ENCODE peak calls at places on chromosomes 2 and 18, in four cellular contexts. C, G, O and S are unnamed samples. For H3K4me1 and H3K27me3, the result is how much of the 10 kb centered on the place peaks cover.

GRCh38 chr2:199278099-199278498 is 179.6 kb downstream of the SATB2 start:
- DNase-seq in C (no peak), G (no peak), O (no peak), S (no peak)

GRCh38 chr18:79911009-79911870 is 40.2 kb downstream of the SLC66A2 start:
- DNase-seq in C (no peak), G (no peak), O (no peak), S (no peak)

GRCh38 chr2:24382363-24383021 is 22.2 kb upstream of the ITSN2 start:
- DNase-seq in C (peak), G (peak), O (peak), S (peak)

GRCh38 chr2:3662239-3662638 is 4.2 kb downstream of the ALLC start:
- DNase-seq in C (no peak), G (no peak), O (no peak), S (no peak)

GRCh38 chr18:70288171-70288850 is 534 bp upstream of the SOCS6 start:
- DNase-seq in C (peak), G (no peak), O (peak), S (peak)

GRCh38 chr18:14747513-14748474 is at the start of gene ANKRD30B:
- DNase-seq in C (no peak), G (no peak), O (no peak), S (no peak)

GRCh38 chr2:84481702-84482101 is 22.6 kb upstream of the SUCLG1 start:
- DNase-seq in C (no peak), G (no peak), O (peak), S (no peak)

GRCh38 chr2:86047575-86048382 is 57.9 kb downstream of the POLR1A start:
- DNase-seq in C (no peak), G (no peak), O (no peak), S (peak)

GRCh38 chr2:133171396-133172004 is 396.8 kb downstream of the NCKAP5 start:
- DNase-seq in C (no peak), G (peak), O (peak), S (peak)

GRCh38 chr2:20141056-20141762 is 83.7 kb downstream of the SDC1 start:
- DNase-seq in C (no peak), G (no peak), O (peak), S (no peak)

GRCh38 chr18:10295751-10296150 is 158.7 kb upstream of the APCDD1 start:
- DNase-seq in C (no peak), G (peak), O (no peak), S (no peak)

GRCh38 chr2:197255550-197255949 is 55.0 kb downstream of the ANKRD44 start:
- DNase-seq in C (no peak), G (peak), O (peak), S (no peak)

GRCh38 chr2:61995515-61995914 is 90.0 kb downstream of the COMMD1 start:
- DNase-seq in C (no peak), G (peak), O (no peak), S (no peak)

GRCh38 chr2:121075006-121075545 is 209.9 kb downstream of the TFCP2L1 start:
- DNase-seq in C (peak), G (peak), O (peak), S (peak)

GRCh38 chr2:16962459-16962858 is 296.8 kb upstream of the CYRIA start:
- DNase-seq in C (no peak), G (no peak), O (no peak), S (no peak)

GRCh38 chr18:8963876-8964275 is 138.6 kb upstream of the NDUFV2 start:
- DNase-seq in C (no peak), G (no peak), O (no peak), S (no peak)

GRCh38 chr2:7738596-7738995 is 821.4 kb downstream of the RNF144A start:
- DNase-seq in C (no peak), G (no peak), O (peak), S (no peak)

GRCh38 chr18:48855422-48856377 is 95.1 kb downstream of the SMAD7 start:
- DNase-seq in C (no peak), G (no peak), O (no peak), S (no peak)

GRCh38 chr2:219523031-219523671 is 8.9 kb downstream of the ASIC4 start:
- DNase-seq in C (no peak), G (peak), O (no peak), S (no peak)

GRCh38 chr2:117087565-117088291 is 726.8 kb upstream of the DDX18 start:
- DNase-seq in C (no peak), G (no peak), O (no peak), S (peak)

GRCh38 chr2:236939751-236940229 is 145.9 kb upstream of the COPS8 start:
- DNase-seq in C (no peak), G (no peak), O (peak), S (no peak)

GRCh38 chr2:128274218-128274617 is 44.5 kb downstream of the HS6ST1 start:
- DNase-seq in C (peak), G (no peak), O (no peak), S (no peak)

GRCh38 chr2:150872919-150873772 is 385.7 kb upstream of the RND3 start:
- DNase-seq in C (no peak), G (peak), O (no peak), S (peak)

GRCh38 chr2:222318026-222318711 is 19.4 kb upstream of the PAX3 start:
- DNase-seq in C (no peak), G (peak), O (peak), S (peak)

DNA sequence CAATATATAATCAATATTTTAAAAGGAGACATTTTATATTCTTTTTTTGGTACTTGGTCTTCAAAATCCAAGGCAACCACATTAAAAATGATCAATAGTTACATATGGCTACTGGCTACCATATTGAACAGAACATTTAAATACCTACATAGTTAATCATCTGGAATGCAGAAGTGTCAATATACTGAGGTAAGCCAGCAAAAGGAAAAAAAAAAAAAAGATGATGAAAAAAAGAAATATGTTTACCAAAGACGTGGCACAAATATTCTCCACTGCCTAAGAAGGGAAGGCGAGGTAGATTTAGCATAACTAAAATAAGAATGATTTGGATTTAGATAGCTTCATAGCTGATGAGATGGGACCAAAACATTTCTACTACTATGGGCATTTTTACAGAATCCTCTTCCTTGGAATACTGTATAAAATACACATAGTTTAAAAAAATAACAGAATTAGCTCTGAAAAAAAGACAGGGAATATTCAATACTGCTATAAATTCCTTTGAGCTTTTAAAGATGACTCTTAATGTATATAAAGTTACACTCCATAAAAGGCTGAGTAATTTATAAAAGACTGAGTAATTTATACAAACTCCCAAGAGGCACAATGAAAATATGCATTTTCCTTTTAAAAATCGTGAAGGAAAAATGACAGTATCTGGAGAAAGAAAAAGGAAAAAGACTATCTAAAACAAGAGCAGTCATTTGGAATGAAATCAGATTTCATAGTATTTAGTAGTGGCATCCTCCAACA is 63.5 kb downstream of the CDH2 start:
- DNase-seq in C (no peak), G (no peak), O (peak), S (no peak)
- H3K4me1 ChIP-seq in C (under half), G (half or more), O (half or more), S (half or more)

DNA sequence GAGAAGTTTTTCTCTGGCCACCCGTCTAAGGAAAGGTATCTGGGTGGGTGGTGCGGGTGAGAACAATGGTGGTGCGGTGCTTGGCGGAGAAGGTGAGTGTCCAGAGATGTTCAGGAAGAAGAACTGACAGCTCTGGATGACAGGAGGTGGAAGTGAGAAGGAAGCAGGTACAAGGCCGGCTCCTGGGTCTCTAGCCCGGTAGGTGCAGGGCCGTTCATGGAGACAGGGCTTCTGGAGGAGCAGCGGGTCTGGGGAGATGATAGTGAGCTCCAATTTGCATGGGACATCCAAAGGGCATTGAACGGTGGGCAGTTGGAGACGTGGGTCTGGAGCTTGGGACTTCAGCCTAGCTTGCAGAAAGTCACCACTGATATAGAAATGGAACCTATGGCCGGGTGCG is 979 bp upstream of the FAHD2B start:
- DNase-seq in C (no peak), G (no peak), O (no peak), S (no peak)
- H3K4me3 ChIP-seq in C (no peak), G (no peak), O (no peak), S (no peak)

DNA sequence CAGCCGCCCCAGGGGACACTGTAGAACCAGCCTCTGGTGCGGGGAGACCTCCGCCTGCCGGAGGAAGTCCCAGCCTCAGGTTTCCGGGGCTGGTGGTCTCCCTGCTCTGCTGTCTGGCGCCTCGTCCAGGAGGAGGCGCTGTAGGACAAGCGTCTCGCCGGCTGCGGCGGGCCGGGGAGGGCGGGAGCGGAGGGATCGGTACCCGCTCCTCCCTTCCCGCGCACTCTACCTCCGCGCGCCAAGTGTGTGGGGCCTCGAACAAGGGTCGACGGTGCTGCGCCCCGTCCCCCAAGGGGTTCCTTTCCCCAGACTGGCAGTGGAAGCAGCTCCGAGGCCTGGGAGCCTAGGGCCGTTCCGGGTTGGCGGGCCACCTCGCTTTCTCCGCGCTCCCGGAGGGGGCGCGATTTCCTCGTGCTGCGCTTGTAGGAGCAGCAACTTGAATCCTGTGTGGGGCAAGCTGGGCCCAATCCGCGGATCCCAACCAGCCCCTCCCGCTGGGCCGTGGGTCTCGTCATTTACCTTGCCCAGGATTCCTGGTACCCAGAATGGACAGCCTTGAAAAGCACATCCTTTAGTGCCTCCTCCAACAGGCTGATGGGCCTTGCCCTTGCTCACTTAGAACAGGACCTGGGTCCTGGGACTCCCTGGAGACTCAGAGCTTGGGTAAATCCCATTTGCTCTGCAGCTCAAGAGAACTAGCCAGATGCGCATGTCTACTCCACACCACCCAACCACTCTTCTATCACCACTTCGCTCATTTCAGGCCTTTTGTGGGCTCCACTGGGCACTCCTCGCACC is 10.6 kb upstream of the HOXD4 start:
- DNase-seq in C (peak), G (peak), O (peak), S (peak)
- H3K27me3 ChIP-seq in C (under half), G (half or more), O (under half), S (under half)

GRCh38 chr2:134372611-134373131 is 118.8 kb downstream of the MGAT5 start:
- DNase-seq in C (peak), G (no peak), O (peak), S (no peak)

GRCh38 chr2:134372141-134372540 is 118.3 kb downstream of the MGAT5 start:
- DNase-seq in C (no peak), G (no peak), O (peak), S (no peak)

GRCh38 chr2:134367915-134368911 is 114.3 kb downstream of the MGAT5 start:
- DNase-seq in C (no peak), G (no peak), O (no peak), S (no peak)

GRCh38 chr2:134369220-134369902 is 115.5 kb downstream of the MGAT5 start:
- DNase-seq in C (no peak), G (no peak), O (no peak), S (no peak)

GRCh38 chr2:134371041-134371440 is 117.2 kb downstream of the MGAT5 start:
- DNase-seq in C (no peak), G (no peak), O (peak), S (no peak)
- H3K4me1 ChIP-seq in C (under half), G (under half), O (under half), S (under half)

GRCh38 chr2:96819876-96820511 is 3.9 kb downstream of the CNNM3 start:
- DNase-seq in C (no peak), G (no peak), O (no peak), S (no peak)
- H3K4me3 ChIP-seq in C (no peak), G (no peak), O (no peak), S (no peak)

DNA sequence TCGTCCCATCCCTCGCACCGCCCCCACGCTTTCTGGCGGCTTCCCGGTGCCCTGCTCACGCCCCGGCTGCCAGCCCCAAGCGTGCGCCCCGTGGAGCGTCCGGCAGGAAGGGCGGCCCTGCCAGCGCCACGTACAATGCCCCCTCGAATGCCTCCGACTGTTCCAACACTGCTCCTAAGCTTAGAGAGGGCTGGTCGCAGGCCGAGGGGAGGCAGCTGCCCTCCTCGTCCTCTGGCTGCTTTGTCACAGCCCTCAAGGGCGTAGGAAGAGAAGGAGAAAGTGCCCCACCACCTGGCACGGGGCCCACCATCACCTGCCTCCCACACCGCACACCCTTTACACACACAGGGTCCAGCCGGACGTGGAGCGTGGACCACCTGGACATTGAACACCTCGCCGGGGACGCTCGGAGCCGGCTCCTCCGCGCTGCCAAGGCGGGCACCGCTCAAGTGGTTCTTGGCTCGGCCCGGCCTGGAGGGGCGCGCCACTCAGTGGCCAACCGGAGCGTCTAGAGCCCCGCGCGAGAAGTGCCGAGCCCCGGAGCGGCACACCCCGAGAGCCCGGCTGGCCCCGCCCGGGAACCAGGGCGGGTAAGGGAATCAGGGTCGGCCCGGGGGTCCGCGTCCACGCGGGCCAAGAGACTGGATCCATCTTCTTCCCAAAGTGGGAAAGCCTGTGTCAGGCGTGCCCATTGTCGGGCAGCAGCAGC is 830 bp downstream of the DNER start:
- DNase-seq in C (no peak), G (peak), O (peak), S (no peak)
- H3K27me3 ChIP-seq in C (under half), G (half or more), O (half or more), S (under half)

GRCh38 chr2:19138264-19138825 is 220.1 kb downstream of the OSR1 start:
- DNase-seq in C (no peak), G (peak), O (no peak), S (no peak)
- H3K4me1 ChIP-seq in C (under half), G (under half), O (under half), S (under half)

GRCh38 chr18:35161934-35162333 is 78.9 kb upstream of the ZNF397 start:
- DNase-seq in C (no peak), G (no peak), O (no peak), S (no peak)

GRCh38 chr18:35163736-35164532 is 76.9 kb upstream of the ZNF397 start:
- DNase-seq in C (no peak), G (no peak), O (no peak), S (no peak)

GRCh38 chr18:35162995-35163394 is 77.8 kb upstream of the ZNF397 start:
- DNase-seq in C (no peak), G (no peak), O (no peak), S (no peak)

GRCh38 chr18:35158728-35159443 is 81.9 kb upstream of the ZNF397 start:
- DNase-seq in C (no peak), G (no peak), O (no peak), S (no peak)

DNA sequence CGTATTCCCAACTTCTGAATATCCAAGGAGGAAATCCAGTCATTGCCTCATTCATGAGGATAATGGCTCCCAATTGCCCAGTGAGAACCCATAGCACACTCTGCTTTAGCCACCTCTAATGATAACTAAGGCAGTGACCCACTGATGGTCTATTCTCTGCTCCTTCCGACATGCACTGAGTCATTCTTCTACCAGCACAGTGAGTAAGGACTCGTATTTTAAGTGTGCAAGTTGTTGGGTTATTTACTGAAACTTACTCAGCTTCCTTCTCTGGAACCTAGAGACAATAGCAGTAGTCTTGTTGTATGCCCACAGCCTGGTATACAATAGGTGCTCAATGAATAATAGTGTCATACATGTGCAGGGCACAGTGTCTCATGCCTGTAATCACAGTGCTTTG is 81.1 kb upstream of the ZNF397 start:
- DNase-seq in C (no peak), G (no peak), O (peak), S (no peak)
- H3K4me3 ChIP-seq in C (no peak), G (no peak), O (no peak), S (no peak)